ENCODE peak calls at places on chromosome 15, in nine cellular contexts. F is left ventricle myocardium inferior; V is stimulated activated CD4-positive, alpha-beta T cell treated with anti-CD3 and anti-CD28 coated beads, Interleukin-4, amount 100 ng/mL, for 4 hours; Z is lung; M is Panc1; B is neural crest cell; G is stimulated activated CD8-positive, alpha-beta memory T cell treated with anti-CD3 and anti-CD28 coated beads, Interleukin-4, amount 100 ng/mL, for 4 hours; W is GOT3; C is T-helper 1 cell. E is an unnamed sample.

GRCh38 chr15:95468820-95469219 is 861.7 kb upstream of the NR2F2 start:
- DNase-seq in F (no peak), V (no peak), Z (no peak), M (no peak), B (no peak), G (no peak), W (no peak), C (no peak), E (no peak)

GRCh38 chr15:88980498-88980897 is 67.3 kb upstream of the MFGE8 start:
- DNase-seq in F (no peak), V (no peak), Z (no peak), M (no peak), B (no peak), G (no peak), W (no peak), C (no peak), E (no peak)

GRCh38 chr15:35325374-35325941 is 220.5 kb downstream of the DPH6 start:
- DNase-seq in F (no peak), V (no peak), Z (no peak), M (no peak), B (no peak), G (no peak), W (no peak), C (no peak), E (no peak)

GRCh38 chr15:73941449-73941848 is 15.2 kb downstream of the LOXL1 start:
- DNase-seq in F (peak; percentile 1), V (no peak), Z (no peak), M (no peak), B (no peak), G (no peak), W (no peak), C (no peak), E (no peak)

GRCh38 chr15:56772868-56773639 is 39.7 kb upstream of the ZNF280D start:
- DNase-seq in F (no peak), V (no peak), Z (no peak), M (no peak), B (no peak), G (no peak), W (no peak), C (no peak), E (peak; percentile 9)

GRCh38 chr15:55277116-55277564 is 12.5 kb downstream of the RAB27A start:
- DNase-seq in F (no peak), V (peak; percentile 23), Z (no peak), M (no peak), B (no peak), G (no peak), W (no peak), C (peak; percentile 30), E (no peak)

GRCh38 chr15:91306155-91306554 is 206.1 kb downstream of the SV2B start:
- DNase-seq in F (no peak), V (no peak), Z (no peak), M (no peak), B (no peak), G (no peak), W (no peak), C (no peak), E (no peak)

GRCh38 chr15:90114451-90114901 is 12.2 kb upstream of the IDH2 start:
- DNase-seq in F (no peak), V (no peak), Z (no peak), M (no peak), B (no peak), G (no peak), W (no peak), C (no peak), E (no peak)

GRCh38 chr15:100913961-100914360 is 5.2 kb upstream of the LRRK1 start:
- DNase-seq in F (no peak), V (no peak), Z (no peak), M (no peak), B (no peak), G (no peak), W (no peak), C (no peak), E (no peak)

GRCh38 chr15:57153140-57153539 is 223.2 kb upstream of the CGNL1 start:
- DNase-seq in F (no peak), V (no peak), Z (no peak), M (no peak), B (no peak), G (no peak), W (no peak), C (no peak), E (no peak)

GRCh38 chr15:39242345-39242744 is 338.5 kb upstream of the THBS1 start:
- DNase-seq in F (no peak), V (no peak), Z (no peak), M (no peak), B (no peak), G (no peak), W (no peak), C (no peak), E (no peak)

GRCh38 chr15:77139312-77139711 is 68.4 kb upstream of the TSPAN3 start:
- DNase-seq in F (no peak), V (no peak), Z (no peak), M (no peak), B (no peak), G (no peak), W (no peak), C (no peak), E (no peak)

GRCh38 chr15:51758645-51759044 is 7.2 kb downstream of the TMOD2 start:
- DNase-seq in F (peak; percentile 71), V (no peak), Z (no peak), M (no peak), B (no peak), G (no peak), W (no peak), C (no peak), E (no peak)

GRCh38 chr15:49495993-49496747 is 73.1 kb downstream of the FGF7 start:
- DNase-seq in F (no peak), V (no peak), Z (no peak), M (no peak), B (no peak), G (no peak), W (no peak), C (no peak), E (no peak)

GRCh38 chr15:51267047-51267713 is 71.2 kb downstream of the CYP19A1 start:
- DNase-seq in F (no peak), V (no peak), Z (no peak), M (no peak), B (peak; percentile 15), G (no peak), W (no peak), C (no peak), E (no peak)

GRCh38 chr15:40367038-40367672 is 9.1 kb downstream of the DISP2 start:
- DNase-seq in F (peak; percentile 91), V (no peak), Z (no peak), M (no peak), B (no peak), G (no peak), W (no peak), C (no peak), E (no peak)

GRCh38 chr15:89490081-89490480 is 6.3 kb downstream of the RHCG start:
- DNase-seq in F (no peak), V (no peak), Z (no peak), M (no peak), B (no peak), G (no peak), W (no peak), C (no peak), E (no peak)

GRCh38 chr15:74780983-74781672 is 752 bp upstream of the CSK start:
- DNase-seq in F (no peak), V (peak; percentile 54), Z (no peak), M (no peak), B (no peak), G (no peak), W (no peak), C (peak; percentile 36), E (peak; percentile 66)

GRCh38 chr15:79057050-79057449 is 33.5 kb downstream of the RASGRF1 start:
- DNase-seq in F (no peak), V (no peak), Z (no peak), M (no peak), B (no peak), G (no peak), W (no peak), C (no peak), E (no peak)

GRCh38 chr15:34610388-34610787 is 26.9 kb upstream of the GOLGA8B start:
- DNase-seq in F (no peak), V (no peak), Z (no peak), M (no peak), B (no peak), G (no peak), W (no peak), C (no peak), E (peak; percentile 3)

GRCh38 chr15:92638291-92638708 is 17.3 kb downstream of the FAM174B start:
- DNase-seq in F (no peak), V (no peak), Z (no peak), M (no peak), B (no peak), G (no peak), W (no peak), C (no peak), E (peak; percentile 92)

GRCh38 chr15:27817258-27817657 is 281.9 kb downstream of the OCA2 start:
- DNase-seq in F (no peak), V (no peak), Z (no peak), M (no peak), B (no peak), G (no peak), W (no peak), C (no peak), E (no peak)

GRCh38 chr15:57057134-57057930 is 138.9 kb downstream of the TCF12 start:
- DNase-seq in F (no peak), V (no peak), Z (no peak), M (no peak), B (no peak), G (no peak), W (no peak), C (no peak), E (no peak)

GRCh38 chr15:86263235-86263634 is 183.6 kb downstream of the AGBL1 start:
- DNase-seq in F (no peak), V (no peak), Z (no peak), M (no peak), B (no peak), G (no peak), W (no peak), C (no peak), E (no peak)

GRCh38 chr15:90451215-90451850 is 63.3 kb downstream of the IQGAP1 start:
- DNase-seq in F (no peak), V (no peak), Z (no peak), M (no peak), B (no peak), G (no peak), W (no peak), C (no peak), E (peak; percentile 18)

GRCh38 chr15:89575656-89576416 is 567 bp downstream of the TICRR start:
- DNase-seq in F (peak; percentile 22), V (no peak), Z (no peak), M (no peak), B (peak; percentile 26), G (no peak), W (no peak), C (no peak), E (peak; percentile 53)

GRCh38 chr15:59399465-59400102 is 26.9 kb upstream of the MYO1E start:
- DNase-seq in F (no peak), V (no peak), Z (no peak), M (no peak), B (no peak), G (no peak), W (no peak), C (no peak), E (no peak)